ENCODE peak calls at places on chromosomes 4 and X, in six cellular contexts. One of them, this sample, is unnamed.

GRCh38 chrX:48470833-48471118 is 716 bp upstream of the SLC38A5 start:
- DNase-seq in pons: no peak
- DNase-seq in fibroblast of the aortic adventitia: no peak
- DNase-seq in hypothalamus: no peak
- DNase-seq in AG08395: no peak
- DNase-seq in upper lobe of left lung: no peak
- DNase-seq in this sample: no peak

GRCh38 chr4:156294577-156294976 is 340.9 kb upstream of the CTSO start:
- DNase-seq in pons: peak; percentile 29
- DNase-seq in AG08395: peak; percentile 30
- DNase-seq in fibroblast of the aortic adventitia: peak; percentile 87
- DNase-seq in upper lobe of left lung: peak; percentile 21
- DNase-seq in hypothalamus: no peak
- DNase-seq in this sample: no peak

GRCh38 chr4:140937866-140938265 is 181.7 kb upstream of the TBC1D9 start:
- DNase-seq in hypothalamus: no peak
- DNase-seq in AG08395: peak; percentile 90
- DNase-seq in fibroblast of the aortic adventitia: peak; percentile 17
- DNase-seq in pons: no peak
- DNase-seq in upper lobe of left lung: no peak
- DNase-seq in this sample: no peak

GRCh38 chrX:45860450-45860849 is 659.8 kb upstream of the DIPK2B start:
- DNase-seq in upper lobe of left lung: no peak
- DNase-seq in AG08395: no peak
- DNase-seq in hypothalamus: no peak
- DNase-seq in pons: no peak
- DNase-seq in fibroblast of the aortic adventitia: no peak
- DNase-seq in this sample: no peak

GRCh38 chrX:55758033-55758432 is 40.5 kb downstream of the RRAGB start:
- DNase-seq in fibroblast of the aortic adventitia: no peak
- DNase-seq in pons: no peak
- DNase-seq in AG08395: no peak
- DNase-seq in hypothalamus: no peak
- DNase-seq in upper lobe of left lung: no peak
- DNase-seq in this sample: no peak

GRCh38 chrX:136819026-136819425 is 38.3 kb upstream of the ARHGEF6 start:
- DNase-seq in fibroblast of the aortic adventitia: no peak
- DNase-seq in hypothalamus: no peak
- DNase-seq in upper lobe of left lung: no peak
- DNase-seq in AG08395: no peak
- DNase-seq in pons: no peak
- DNase-seq in this sample: no peak

GRCh38 chr4:77044458-77045124 is 31.2 kb downstream of the CCNI start:
- DNase-seq in upper lobe of left lung: no peak
- DNase-seq in fibroblast of the aortic adventitia: peak; percentile 78
- DNase-seq in AG08395: peak; percentile 20
- DNase-seq in pons: peak; percentile 35
- DNase-seq in hypothalamus: no peak
- DNase-seq in this sample: no peak

GRCh38 chrX:9530848-9531274 is 66.0 kb downstream of the TBL1X start:
- DNase-seq in hypothalamus: peak; percentile 2
- DNase-seq in fibroblast of the aortic adventitia: peak; percentile 93
- DNase-seq in AG08395: peak; percentile 77
- DNase-seq in pons: peak; percentile 67
- DNase-seq in upper lobe of left lung: peak; percentile 46
- DNase-seq in this sample: peak; percentile 49

GRCh38 chrX:22533898-22534297 is 261.2 kb downstream of the CBLL2 start:
- DNase-seq in hypothalamus: no peak
- DNase-seq in pons: no peak
- DNase-seq in AG08395: no peak
- DNase-seq in fibroblast of the aortic adventitia: no peak
- DNase-seq in upper lobe of left lung: no peak
- DNase-seq in this sample: no peak

GRCh38 chr4:15479089-15479912 is 9.6 kb downstream of the CC2D2A start:
- DNase-seq in upper lobe of left lung: peak; percentile 38
- DNase-seq in fibroblast of the aortic adventitia: peak; percentile 95
- DNase-seq in AG08395: peak; percentile 83
- DNase-seq in pons: peak; percentile 94
- DNase-seq in hypothalamus: peak; percentile 76
- DNase-seq in this sample: no peak

GRCh38 chrX:21934414-21934813 is 6.1 kb upstream of the SMS start:
- DNase-seq in hypothalamus: no peak
- DNase-seq in pons: no peak
- DNase-seq in fibroblast of the aortic adventitia: no peak
- DNase-seq in upper lobe of left lung: no peak
- DNase-seq in AG08395: no peak
- DNase-seq in this sample: no peak

GRCh38 chrX:6861456-6861855 is 286.1 kb upstream of the STS start:
- DNase-seq in hypothalamus: no peak
- DNase-seq in pons: no peak
- DNase-seq in AG08395: no peak
- DNase-seq in fibroblast of the aortic adventitia: no peak
- DNase-seq in upper lobe of left lung: no peak
- DNase-seq in this sample: no peak

GRCh38 chr4:86306816-86307215 is 53.0 kb downstream of the MAPK10 start:
- DNase-seq in upper lobe of left lung: no peak
- DNase-seq in fibroblast of the aortic adventitia: peak; percentile 83
- DNase-seq in hypothalamus: no peak
- DNase-seq in AG08395: peak; percentile 43
- DNase-seq in pons: no peak
- DNase-seq in this sample: no peak

GRCh38 chr4:56908206-56909082 is 744 bp downstream of the REST start:
- DNase-seq in AG08395: peak; percentile 81
- DNase-seq in hypothalamus: no peak
- DNase-seq in pons: peak; percentile 37
- DNase-seq in fibroblast of the aortic adventitia: peak; percentile 46
- DNase-seq in upper lobe of left lung: peak; percentile 73
- DNase-seq in this sample: peak; percentile 64

GRCh38 chr4:107825072-107825789 is 499 bp downstream of the SGMS2 start:
- DNase-seq in upper lobe of left lung: peak; percentile 69
- DNase-seq in fibroblast of the aortic adventitia: peak; percentile 63
- DNase-seq in hypothalamus: no peak
- DNase-seq in pons: no peak
- DNase-seq in AG08395: peak; percentile 50
- DNase-seq in this sample: no peak

GRCh38 chrX:140040397-140040796 is 75.1 kb upstream of the CXorf66 start:
- DNase-seq in upper lobe of left lung: no peak
- DNase-seq in fibroblast of the aortic adventitia: peak; percentile 13
- DNase-seq in hypothalamus: no peak
- DNase-seq in AG08395: no peak
- DNase-seq in pons: no peak
- DNase-seq in this sample: no peak

GRCh38 chrX:51144828-51145442 is 187.7 kb upstream of the NUDT10 start:
- DNase-seq in fibroblast of the aortic adventitia: peak; percentile 36
- DNase-seq in pons: peak; percentile 23
- DNase-seq in AG08395: peak; percentile 43
- DNase-seq in upper lobe of left lung: peak; percentile 49
- DNase-seq in hypothalamus: peak; percentile 2
- DNase-seq in this sample: no peak

GRCh38 chrX:49184294-49185061 is 1.7 kb downstream of the PRICKLE3 start:
- DNase-seq in hypothalamus: peak; percentile 20
- DNase-seq in AG08395: peak; percentile 88
- DNase-seq in fibroblast of the aortic adventitia: peak; percentile 88
- DNase-seq in pons: no peak
- DNase-seq in upper lobe of left lung: peak; percentile 93
- DNase-seq in this sample: no peak

GRCh38 chr4:13322681-13323101 is 161.4 kb downstream of the RAB28 start:
- DNase-seq in fibroblast of the aortic adventitia: peak; percentile 92
- DNase-seq in AG08395: peak; percentile 87
- DNase-seq in hypothalamus: no peak
- DNase-seq in upper lobe of left lung: no peak
- DNase-seq in pons: no peak
- DNase-seq in this sample: no peak

GRCh38 chrX:147884958-147885357 is 26.8 kb upstream of the FMR1 start:
- DNase-seq in hypothalamus: no peak
- DNase-seq in pons: no peak
- DNase-seq in AG08395: no peak
- DNase-seq in upper lobe of left lung: no peak
- DNase-seq in fibroblast of the aortic adventitia: no peak
- DNase-seq in this sample: no peak

GRCh38 chrX:136954930-136955329 is 74.4 kb upstream of the RBMX start:
- DNase-seq in AG08395: peak; percentile 24
- DNase-seq in hypothalamus: no peak
- DNase-seq in upper lobe of left lung: no peak
- DNase-seq in fibroblast of the aortic adventitia: peak; percentile 64
- DNase-seq in pons: peak; percentile 11
- DNase-seq in this sample: no peak

GRCh38 chrX:49627030-49627777 is 28.4 kb downstream of the GAGE1 start:
- DNase-seq in upper lobe of left lung: no peak
- DNase-seq in fibroblast of the aortic adventitia: no peak
- DNase-seq in hypothalamus: no peak
- DNase-seq in AG08395: no peak
- DNase-seq in pons: no peak
- DNase-seq in this sample: peak; percentile 3

GRCh38 chr4:37623125-37623524 is 63.1 kb downstream of the RELL1 start:
- DNase-seq in AG08395: no peak
- DNase-seq in upper lobe of left lung: no peak
- DNase-seq in fibroblast of the aortic adventitia: no peak
- DNase-seq in hypothalamus: no peak
- DNase-seq in pons: peak; percentile 29
- DNase-seq in this sample: no peak

GRCh38 chrX:108091878-108092291 is 307 bp downstream of the ATG4A start:
- DNase-seq in AG08395: no peak
- DNase-seq in upper lobe of left lung: no peak
- DNase-seq in hypothalamus: no peak
- DNase-seq in fibroblast of the aortic adventitia: peak; percentile 4
- DNase-seq in pons: no peak
- DNase-seq in this sample: no peak

GRCh38 chr4:147735413-147736301 is 3.8 kb downstream of the ARHGAP10 start:
- DNase-seq in fibroblast of the aortic adventitia: peak; percentile 23
- DNase-seq in AG08395: no peak
- DNase-seq in hypothalamus: no peak
- DNase-seq in pons: no peak
- DNase-seq in upper lobe of left lung: no peak
- DNase-seq in this sample: no peak

GRCh38 chr4:152894673-152895072 is 41.5 kb upstream of the FHDC1 start:
- DNase-seq in AG08395: peak; percentile 43
- DNase-seq in fibroblast of the aortic adventitia: peak; percentile 75
- DNase-seq in upper lobe of left lung: no peak
- DNase-seq in hypothalamus: no peak
- DNase-seq in pons: no peak
- DNase-seq in this sample: no peak

GRCh38 chrX:20517565-20517964 is 250.9 kb upstream of the RPS6KA3 start:
- DNase-seq in fibroblast of the aortic adventitia: peak; percentile 68
- DNase-seq in pons: no peak
- DNase-seq in hypothalamus: no peak
- DNase-seq in AG08395: no peak
- DNase-seq in upper lobe of left lung: no peak
- DNase-seq in this sample: no peak

GRCh38 chr4:118284169-118284568 is 68.6 kb downstream of the PRSS12 start:
- DNase-seq in upper lobe of left lung: no peak
- DNase-seq in pons: peak; percentile 8
- DNase-seq in fibroblast of the aortic adventitia: no peak
- DNase-seq in hypothalamus: no peak
- DNase-seq in AG08395: no peak
- DNase-seq in this sample: no peak

GRCh38 chr4:52627876-52628275 is 31.2 kb downstream of the USP46 start:
- DNase-seq in fibroblast of the aortic adventitia: no peak
- DNase-seq in hypothalamus: no peak
- DNase-seq in upper lobe of left lung: no peak
- DNase-seq in pons: no peak
- DNase-seq in AG08395: peak; percentile 30
- DNase-seq in this sample: no peak

GRCh38 chr4:189664693-189665250 is 275.9 kb upstream of the FRG1 start:
- DNase-seq in hypothalamus: no peak
- DNase-seq in AG08395: no peak
- DNase-seq in pons: no peak
- DNase-seq in fibroblast of the aortic adventitia: no peak
- DNase-seq in upper lobe of left lung: no peak
- DNase-seq in this sample: no peak

GRCh38 chr4:7928711-7929505 is 10.8 kb downstream of the AFAP1 start:
- DNase-seq in upper lobe of left lung: no peak
- DNase-seq in AG08395: no peak
- DNase-seq in fibroblast of the aortic adventitia: no peak
- DNase-seq in pons: no peak
- DNase-seq in hypothalamus: no peak
- DNase-seq in this sample: no peak

GRCh38 chr4:10186228-10187214 is 69.9 kb upstream of the WDR1 start:
- DNase-seq in AG08395: peak; percentile 55
- DNase-seq in pons: peak; percentile 50
- DNase-seq in upper lobe of left lung: no peak
- DNase-seq in hypothalamus: no peak
- DNase-seq in fibroblast of the aortic adventitia: peak; percentile 29
- DNase-seq in this sample: no peak

GRCh38 chr4:57191523-57192034 is 81.4 kb upstream of the IGFBP7 start:
- DNase-seq in fibroblast of the aortic adventitia: no peak
- DNase-seq in AG08395: no peak
- DNase-seq in upper lobe of left lung: no peak
- DNase-seq in pons: no peak
- DNase-seq in hypothalamus: no peak
- DNase-seq in this sample: no peak

GRCh38 chr4:182418054-182418734 is 175.0 kb downstream of the TENM3 start:
- DNase-seq in AG08395: no peak
- DNase-seq in pons: no peak
- DNase-seq in fibroblast of the aortic adventitia: no peak
- DNase-seq in upper lobe of left lung: no peak
- DNase-seq in hypothalamus: no peak
- DNase-seq in this sample: no peak

GRCh38 chr4:141486375-141486997 is 149.9 kb upstream of the IL15 start:
- DNase-seq in hypothalamus: no peak
- DNase-seq in AG08395: peak; percentile 31
- DNase-seq in pons: no peak
- DNase-seq in fibroblast of the aortic adventitia: peak; percentile 69
- DNase-seq in upper lobe of left lung: no peak
- DNase-seq in this sample: no peak

GRCh38 chr4:22389240-22389871 is 126.5 kb downstream of the ADGRA3 start:
- DNase-seq in AG08395: peak; percentile 65
- DNase-seq in fibroblast of the aortic adventitia: peak; percentile 93
- DNase-seq in pons: peak; percentile 69
- DNase-seq in upper lobe of left lung: no peak
- DNase-seq in hypothalamus: peak; percentile 22
- DNase-seq in this sample: no peak

GRCh38 chr4:113636438-113636818 is 125.1 kb downstream of the CAMK2D start:
- DNase-seq in pons: no peak
- DNase-seq in AG08395: no peak
- DNase-seq in hypothalamus: no peak
- DNase-seq in upper lobe of left lung: no peak
- DNase-seq in fibroblast of the aortic adventitia: no peak
- DNase-seq in this sample: peak; percentile 14

GRCh38 chr4:165971941-165972340 is 98.9 kb downstream of the TLL1 start:
- DNase-seq in pons: no peak
- DNase-seq in upper lobe of left lung: no peak
- DNase-seq in AG08395: no peak
- DNase-seq in fibroblast of the aortic adventitia: no peak
- DNase-seq in hypothalamus: no peak
- DNase-seq in this sample: no peak

GRCh38 chrX:123988423-123989116 is 27.1 kb downstream of the STAG2 start:
- DNase-seq in fibroblast of the aortic adventitia: no peak
- DNase-seq in hypothalamus: no peak
- DNase-seq in pons: no peak
- DNase-seq in AG08395: no peak
- DNase-seq in upper lobe of left lung: no peak
- DNase-seq in this sample: no peak

GRCh38 chr4:152436384-152436783 is 99.5 kb downstream of the FBXW7 start:
- DNase-seq in upper lobe of left lung: no peak
- DNase-seq in fibroblast of the aortic adventitia: no peak
- DNase-seq in pons: no peak
- DNase-seq in hypothalamus: no peak
- DNase-seq in AG08395: no peak
- DNase-seq in this sample: no peak